ENCODE peak calls at places on chromosomes 1 and 21, in six cellular contexts. X is HCEC 1CT, Y is heart left ventricle, R is iris pigment epithelial cell, B is hypothalamus, V is esophagus squamous epithelium. F is an unnamed sample.

GRCh38 chr1:224127925-224128819 is 14.3 kb downstream of the FBXO28 start:
- DNase-seq in X (peak), Y (no peak), R (peak), B (no peak), V (no peak), F (no peak)

GRCh38 chr21:42617476-42617875 is 35.9 kb upstream of the PDE9A start:
- DNase-seq in X (no peak), Y (no peak), R (no peak), B (no peak), V (no peak), F (no peak)

GRCh38 chr1:25617626-25618432 is 1.2 kb downstream of the MAN1C1 start:
- DNase-seq in X (no peak), Y (peak), R (no peak), B (no peak), V (no peak), F (no peak)

GRCh38 chr1:223827193-223827663 is 18.5 kb downstream of the TP53BP2 start:
- DNase-seq in X (no peak), Y (no peak), R (peak), B (no peak), V (no peak), F (no peak)

GRCh38 chr21:39647476-39647875 is 34.7 kb downstream of the B3GALT5 start:
- DNase-seq in X (no peak), Y (no peak), R (peak), B (no peak), V (no peak), F (no peak)

GRCh38 chr1:222241410-222241809 is 306.5 kb downstream of the HHIPL2 start:
- DNase-seq in X (no peak), Y (no peak), R (no peak), B (no peak), V (no peak), F (no peak)

GRCh38 chr1:14055442-14056225 is 355.6 kb downstream of the PRDM2 start:
- DNase-seq in X (no peak), Y (no peak), R (peak), B (no peak), V (no peak), F (no peak)

GRCh38 chr1:112143871-112144441 is 154.5 kb upstream of the KCND3 start:
- DNase-seq in X (no peak), Y (no peak), R (no peak), B (no peak), V (no peak), F (no peak)

GRCh38 chr1:205291577-205291976 is 30.0 kb downstream of the NUAK2 start:
- DNase-seq in X (no peak), Y (no peak), R (no peak), B (no peak), V (no peak), F (no peak)

GRCh38 chr1:6448749-6449631 is 17.0 kb downstream of the TNFRSF25 start:
- DNase-seq in X (no peak), Y (no peak), R (no peak), B (no peak), V (no peak), F (no peak)

GRCh38 chr1:43512681-43513080 is 18.0 kb upstream of the PTPRF start:
- DNase-seq in X (no peak), Y (no peak), R (no peak), B (no peak), V (no peak), F (no peak)

GRCh38 chr1:182786223-182787001 is 3.2 kb upstream of the NPL start:
- DNase-seq in X (peak), Y (peak), R (peak), B (no peak), V (no peak), F (peak)

GRCh38 chr1:180580237-180580636 is 21.5 kb downstream of the OVAAL start:
- DNase-seq in X (peak), Y (no peak), R (peak), B (no peak), V (no peak), F (peak)

GRCh38 chr1:24201941-24202440 is 14.9 kb upstream of the IFNLR1 start:
- DNase-seq in X (peak), Y (peak), R (peak), B (no peak), V (no peak), F (peak)

GRCh38 chr1:110155878-110156522 is 5.7 kb downstream of the SLC6A17 start:
- DNase-seq in X (peak), Y (peak), R (peak), B (no peak), V (no peak), F (peak)

GRCh38 chr1:228405200-228405978 is 1.2 kb downstream of the TRIM11 start:
- DNase-seq in X (no peak), Y (no peak), R (peak), B (no peak), V (no peak), F (no peak)

GRCh38 chr21:29193907-29194306 is 63.5 kb downstream of the MAP3K7CL start:
- DNase-seq in X (no peak), Y (no peak), R (peak), B (no peak), V (no peak), F (no peak)

GRCh38 chr1:182680408-182680807 is 4.0 kb downstream of the RGS8 start:
- DNase-seq in X (no peak), Y (no peak), R (no peak), B (no peak), V (no peak), F (no peak)

GRCh38 chr1:204711103-204711946 is 25.8 kb upstream of the LRRN2 start:
- DNase-seq in X (no peak), Y (no peak), R (no peak), B (no peak), V (no peak), F (no peak)

GRCh38 chr21:14453339-14453738 is 70.4 kb upstream of the HSPA13 start:
- DNase-seq in X (no peak), Y (no peak), R (no peak), B (no peak), V (no peak), F (no peak)

GRCh38 chr1:208160259-208160819 is 83.8 kb downstream of the PLXNA2 start:
- DNase-seq in X (no peak), Y (no peak), R (no peak), B (no peak), V (no peak), F (no peak)

GRCh38 chr21:32958288-32958992 is 67.3 kb upstream of the OLIG2 start:
- DNase-seq in X (no peak), Y (no peak), R (no peak), B (no peak), V (no peak), F (no peak)

GRCh38 chr1:155063550-155064108 is at the start of gene EFNA4:
- DNase-seq in X (peak), Y (peak), R (peak), B (no peak), V (peak), F (peak)

F was measured in AG08396.